ENCODE peak calls at places on chromosomes 6 and 20, in six cellular contexts. T is skeletal muscle cell, Z is HAP-1, P is lower lobe of right lung, E is psoas muscle, C is AG10803. R is an unnamed sample.

GRCh38 chr6:37960139-37960935 is 140.8 kb downstream of the ZFAND3 start:
- DNase-seq in T (no peak), Z (no peak), P (no peak), E (no peak), C (no peak), R (no peak)

GRCh38 chr20:11907621-11908020 is 10.1 kb upstream of the BTBD3 start:
- DNase-seq in T (no peak), Z (no peak), P (no peak), E (no peak), C (peak), R (no peak)

GRCh38 chr20:56465997-56466396 is 2.4 kb upstream of the RTF2 start:
- DNase-seq in T (no peak), Z (no peak), P (no peak), E (no peak), C (no peak), R (no peak)

GRCh38 chr20:4569092-4569491 is 152.6 kb upstream of the PRND start:
- DNase-seq in T (no peak), Z (no peak), P (no peak), E (no peak), C (no peak), R (no peak)

GRCh38 chr6:15791401-15792137 is 128.7 kb upstream of the DTNBP1 start:
- DNase-seq in T (no peak), Z (no peak), P (no peak), E (no peak), C (peak), R (no peak)

GRCh38 chr6:23446394-23447001 is 679.5 kb upstream of the NRSN1 start:
- DNase-seq in T (peak), Z (peak), P (no peak), E (no peak), C (peak), R (no peak)

GRCh38 chr6:52195886-52196285 is 9.7 kb downstream of the IL17A start:
- DNase-seq in T (no peak), Z (no peak), P (no peak), E (no peak), C (no peak), R (no peak)

GRCh38 chr6:155523821-155524238 is 68.2 kb upstream of the NOX3 start:
- DNase-seq in T (no peak), Z (no peak), P (no peak), E (no peak), C (no peak), R (no peak)

GRCh38 chr20:58682656-58683055 is 9.9 kb upstream of the NPEPL1 start:
- DNase-seq in T (no peak), Z (no peak), P (no peak), E (no peak), C (peak), R (no peak)

GRCh38 chr6:166781331-166781730 is 154.3 kb upstream of the RPS6KA2 start:
- DNase-seq in T (no peak), Z (no peak), P (no peak), E (no peak), C (no peak), R (no peak)

GRCh38 chr20:46913329-46914044 is 18.8 kb downstream of the EYA2 start:
- DNase-seq in T (no peak), Z (no peak), P (no peak), E (no peak), C (no peak), R (no peak)

GRCh38 chr20:2140561-2140960 is 38.9 kb downstream of the STK35 start:
- DNase-seq in T (no peak), Z (no peak), P (no peak), E (peak), C (peak), R (no peak)

GRCh38 chr20:49228676-49229075 is 9.5 kb downstream of the DDX27 start:
- DNase-seq in T (peak), Z (no peak), P (no peak), E (no peak), C (no peak), R (no peak)

GRCh38 chr6:87661016-87661415 is 41.0 kb downstream of the AKIRIN2 start:
- DNase-seq in T (peak), Z (no peak), P (no peak), E (no peak), C (peak), R (no peak)

GRCh38 chr20:14189794-14190402 is 147.5 kb downstream of the FLRT3 start:
- DNase-seq in T (no peak), Z (peak), P (no peak), E (no peak), C (peak), R (no peak)

GRCh38 chr6:16146028-16146427 is 17.1 kb downstream of the MYLIP start:
- DNase-seq in T (no peak), Z (no peak), P (no peak), E (peak), C (no peak), R (no peak)

GRCh38 chr20:7571521-7572065 is 368.7 kb downstream of the HAO1 start:
- DNase-seq in T (no peak), Z (no peak), P (no peak), E (no peak), C (peak), R (no peak)

GRCh38 chr6:39897699-39898098 is 36.6 kb downstream of the MOCS1 start:
- DNase-seq in T (no peak), Z (no peak), P (no peak), E (no peak), C (no peak), R (no peak)

GRCh38 chr6:37103169-37104039 is 66.5 kb upstream of the PIM1 start:
- DNase-seq in T (no peak), Z (no peak), P (peak), E (peak), C (peak), R (peak)

DNA sequence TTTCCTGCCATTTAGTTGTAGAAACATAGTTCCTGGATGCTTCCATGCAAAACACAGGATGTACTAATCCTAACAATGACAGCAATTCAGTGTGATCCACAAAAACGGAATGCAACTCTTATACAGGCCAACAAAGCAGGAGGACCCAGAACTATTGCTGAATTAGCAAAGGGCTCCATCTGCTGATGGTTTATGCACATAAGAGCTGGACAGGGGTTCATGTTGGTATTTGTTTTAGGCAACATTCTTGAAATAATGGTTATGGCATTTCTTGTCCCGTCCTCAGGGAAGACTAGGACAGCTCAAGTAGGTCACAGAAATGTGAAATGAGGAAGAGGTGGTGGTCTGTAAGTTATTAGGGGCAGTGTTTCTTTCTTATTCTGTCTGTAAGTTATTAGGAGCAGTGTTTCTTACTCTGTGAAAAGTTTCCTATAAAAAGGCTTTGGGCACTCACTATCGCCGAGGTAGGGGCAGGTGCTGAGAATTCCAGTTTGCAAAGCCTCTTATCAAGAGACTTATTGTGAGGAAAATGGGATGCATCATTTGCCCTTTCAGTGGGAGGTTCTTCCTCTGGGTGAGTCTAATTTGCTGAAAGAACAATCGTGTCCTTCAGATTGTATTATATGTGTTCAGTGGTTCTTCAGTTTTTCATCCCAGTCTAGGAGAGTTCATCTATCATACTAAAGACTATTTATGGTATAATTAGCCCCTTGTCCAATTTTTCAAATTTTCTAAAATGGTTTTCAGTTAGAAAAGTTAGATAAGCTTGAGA is 171.1 kb downstream of the MCHR2 start:
- DNase-seq in T (peak), Z (peak), P (no peak), E (no peak), C (peak), R (no peak)
- H3K4me3 ChIP-seq in T (no peak), Z (peak), P (no peak), E (no peak), C (no peak), R (no peak)

GRCh38 chr6:75934643-75935472 is 137.6 kb downstream of the IMPG1 start:
- DNase-seq in T (peak), Z (peak), P (no peak), E (no peak), C (peak), R (no peak)
- H3K4me3 ChIP-seq in T (peak), Z (peak), P (peak), E (peak), C (peak), R (peak)

GRCh38 chr20:945841-946240 is 29.7 kb upstream of the ANGPT4 start:
- DNase-seq in T (no peak), Z (no peak), P (no peak), E (no peak), C (no peak), R (no peak)

GRCh38 chr20:944148-944547 is 28.0 kb upstream of the ANGPT4 start:
- DNase-seq in T (no peak), Z (no peak), P (no peak), E (no peak), C (no peak), R (no peak)

GRCh38 chr20:946826-947225 is 30.7 kb upstream of the ANGPT4 start:
- DNase-seq in T (no peak), Z (no peak), P (no peak), E (no peak), C (no peak), R (no peak)

GRCh38 chr20:942611-943010 is 26.5 kb upstream of the ANGPT4 start:
- DNase-seq in T (no peak), Z (no peak), P (no peak), E (no peak), C (no peak), R (no peak)

DNA sequence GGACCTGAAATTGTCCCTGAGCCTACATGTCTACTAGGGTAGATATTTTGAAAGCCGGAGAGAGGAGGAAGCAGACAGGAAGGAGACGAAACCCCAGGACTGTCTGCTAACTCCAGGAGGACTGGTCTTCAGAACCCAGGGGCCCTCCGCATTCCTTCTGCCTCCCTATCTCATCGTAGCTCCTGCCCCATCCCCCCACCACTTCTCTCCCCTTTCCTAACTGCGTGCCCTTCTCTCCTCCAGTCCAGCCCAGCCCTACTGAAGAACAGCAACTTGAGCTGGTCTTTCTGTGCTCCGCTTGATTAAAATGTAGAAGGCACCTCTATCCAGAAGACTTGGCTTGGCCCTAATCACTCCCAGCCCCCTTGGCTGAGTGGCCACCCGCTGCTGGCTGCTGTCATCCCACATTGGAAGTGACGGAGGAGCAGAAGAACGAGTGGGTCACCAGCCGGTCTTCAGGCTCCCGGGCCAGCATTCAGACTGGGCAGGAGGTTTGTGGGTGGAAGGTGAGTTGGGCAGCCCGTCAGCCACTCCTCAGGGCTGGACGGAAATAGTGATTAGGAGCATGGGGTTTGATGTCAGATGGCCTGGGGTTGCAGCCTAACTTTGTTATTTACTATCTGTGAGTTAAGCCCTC is 28.8 kb upstream of the ANGPT4 start:
- DNase-seq in T (no peak), Z (no peak), P (no peak), E (no peak), C (no peak), R (no peak)
- H3K4me3 ChIP-seq in T (no peak), Z (no peak), P (no peak), E (no peak), C (no peak), R (no peak)

GRCh38 chr6:85747093-85747492 is 104.4 kb upstream of the SYNCRIP start:
- DNase-seq in T (no peak), Z (no peak), P (no peak), E (no peak), C (peak), R (no peak)
- H3K4me3 ChIP-seq in T (no peak), Z (no peak), P (no peak), E (no peak), C (no peak), R (no peak)

GRCh38 chr6:17200395-17200794 is 80.8 kb upstream of the RBM24 start:
- DNase-seq in T (no peak), Z (no peak), P (no peak), E (no peak), C (no peak), R (no peak)
- H3K4me3 ChIP-seq in T (no peak), Z (no peak), P (no peak), E (no peak), C (no peak), R (no peak)

GRCh38 chr6:11229267-11230043 is 3.0 kb downstream of the NEDD9 start:
- DNase-seq in T (no peak), Z (peak), P (no peak), E (no peak), C (no peak), R (no peak)
- H3K4me3 ChIP-seq in T (peak), Z (peak), P (peak), E (peak), C (peak), R (peak)

GRCh38 chr6:27158316-27158643 is 89.2 kb upstream of the PRSS16 start:
- DNase-seq in T (no peak), Z (no peak), P (no peak), E (no peak), C (no peak), R (no peak)
- H3K4me3 ChIP-seq in T (no peak), Z (no peak), P (peak), E (no peak), C (no peak), R (peak)

GRCh38 chr6:145349950-145350510 is 385.3 kb downstream of the EPM2A start:
- DNase-seq in T (no peak), Z (no peak), P (no peak), E (no peak), C (no peak), R (no peak)
- H3K4me3 ChIP-seq in T (no peak), Z (no peak), P (no peak), E (no peak), C (no peak), R (no peak)

GRCh38 chr6:17167327-17167979 is 65.6 kb downstream of the STMND1 start:
- DNase-seq in T (no peak), Z (peak), P (peak), E (peak), C (peak), R (no peak)
- H3K4me3 ChIP-seq in T (no peak), Z (no peak), P (no peak), E (peak), C (no peak), R (no peak)

GRCh38 chr20:38937978-38938473 is 11.8 kb downstream of the FAM83D start:
- DNase-seq in T (no peak), Z (no peak), P (no peak), E (no peak), C (no peak), R (no peak)

GRCh38 chr20:38937000-38937399 is 10.8 kb downstream of the FAM83D start:
- DNase-seq in T (no peak), Z (no peak), P (no peak), E (no peak), C (no peak), R (no peak)

GRCh38 chr20:38939686-38940085 is 13.5 kb downstream of the FAM83D start:
- DNase-seq in T (no peak), Z (no peak), P (no peak), E (no peak), C (no peak), R (no peak)

GRCh38 chr20:38941726-38942389 is 15.6 kb downstream of the FAM83D start:
- DNase-seq in T (no peak), Z (no peak), P (no peak), E (no peak), C (no peak), R (no peak)

DNA sequence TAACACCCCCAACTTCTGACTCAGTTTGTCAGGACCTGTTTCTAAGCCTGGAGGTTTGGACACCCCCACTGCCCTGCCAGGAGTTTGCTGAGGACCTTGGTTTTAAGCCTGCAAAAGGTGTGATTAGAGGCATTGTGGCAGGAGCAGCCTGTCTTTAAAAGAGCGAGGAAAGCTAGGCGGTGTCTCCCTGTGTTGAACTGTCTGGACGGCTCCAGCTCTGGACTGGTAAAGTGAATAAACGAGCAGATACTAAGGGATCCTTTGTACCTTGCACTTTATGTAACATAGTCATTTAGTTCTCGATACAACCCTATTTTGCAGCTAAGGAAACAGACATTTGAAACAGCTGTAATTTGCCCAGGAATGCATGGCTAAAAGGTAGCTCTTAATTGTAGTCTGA is 14.4 kb downstream of the FAM83D start:
- DNase-seq in T (no peak), Z (no peak), P (no peak), E (no peak), C (no peak), R (no peak)
- H3K4me3 ChIP-seq in T (no peak), Z (no peak), P (no peak), E (no peak), C (no peak), R (no peak)